ENCODE peak calls at places on chromosome 7, in ten cellular contexts. One of them, this sample, is unnamed.

GRCh38 chr7:25884265-25884664 is 267.7 kb upstream of the NFE2L3 start:
- DNase-seq in AG09309: no peak
- DNase-seq in WTC11: no peak
- DNase-seq in right lobe of liver: no peak
- DNase-seq in ovary: no peak
- DNase-seq in RWPE1: no peak
- DNase-seq in hepatocyte: no peak
- DNase-seq in fibroblast of pulmonary artery: no peak
- DNase-seq in IMR-90: no peak
- DNase-seq in cardiac fibroblast: no peak
- DNase-seq in this sample: no peak

GRCh38 chr7:132337450-132338080 is 238.7 kb downstream of the PLXNA4 start:
- DNase-seq in AG09309: no peak
- DNase-seq in WTC11: no peak
- DNase-seq in right lobe of liver: no peak
- DNase-seq in ovary: no peak
- DNase-seq in RWPE1: no peak
- DNase-seq in hepatocyte: no peak
- DNase-seq in fibroblast of pulmonary artery: no peak
- DNase-seq in IMR-90: no peak
- DNase-seq in cardiac fibroblast: no peak
- DNase-seq in this sample: no peak

GRCh38 chr7:6274743-6275142 is 2.3 kb upstream of the CYTH3 start:
- DNase-seq in AG09309: no peak
- DNase-seq in WTC11: no peak
- DNase-seq in right lobe of liver: no peak
- DNase-seq in ovary: no peak
- DNase-seq in RWPE1: no peak
- DNase-seq in hepatocyte: no peak
- DNase-seq in fibroblast of pulmonary artery: no peak
- DNase-seq in IMR-90: peak
- DNase-seq in cardiac fibroblast: no peak
- DNase-seq in this sample: no peak

GRCh38 chr7:30976381-30976780 is 12.6 kb downstream of the GHRHR start:
- DNase-seq in AG09309: no peak
- DNase-seq in WTC11: no peak
- DNase-seq in right lobe of liver: no peak
- DNase-seq in ovary: no peak
- DNase-seq in RWPE1: no peak
- DNase-seq in hepatocyte: no peak
- DNase-seq in fibroblast of pulmonary artery: no peak
- DNase-seq in IMR-90: no peak
- DNase-seq in cardiac fibroblast: no peak
- DNase-seq in this sample: no peak

GRCh38 chr7:157662110-157662791 is 325.4 kb downstream of the DNAJB6 start:
- DNase-seq in AG09309: no peak
- DNase-seq in WTC11: no peak
- DNase-seq in right lobe of liver: no peak
- DNase-seq in ovary: no peak
- DNase-seq in RWPE1: no peak
- DNase-seq in hepatocyte: no peak
- DNase-seq in fibroblast of pulmonary artery: no peak
- DNase-seq in IMR-90: no peak
- DNase-seq in cardiac fibroblast: no peak
- DNase-seq in this sample: no peak

GRCh38 chr7:140686921-140687320 is 9.6 kb upstream of the NDUFB2 start:
- DNase-seq in AG09309: no peak
- DNase-seq in WTC11: no peak
- DNase-seq in right lobe of liver: peak
- DNase-seq in ovary: no peak
- DNase-seq in RWPE1: no peak
- DNase-seq in hepatocyte: no peak
- DNase-seq in fibroblast of pulmonary artery: no peak
- DNase-seq in IMR-90: no peak
- DNase-seq in cardiac fibroblast: no peak
- DNase-seq in this sample: no peak

GRCh38 chr7:64978497-64979203 is 12.2 kb downstream of the ZNF117 start:
- DNase-seq in AG09309: no peak
- DNase-seq in WTC11: no peak
- DNase-seq in right lobe of liver: no peak
- DNase-seq in ovary: no peak
- DNase-seq in RWPE1: no peak
- DNase-seq in hepatocyte: no peak
- DNase-seq in fibroblast of pulmonary artery: no peak
- DNase-seq in IMR-90: no peak
- DNase-seq in cardiac fibroblast: no peak
- DNase-seq in this sample: no peak

GRCh38 chr7:112453505-112454171 is 3.4 kb downstream of the IFRD1 start:
- DNase-seq in AG09309: peak
- DNase-seq in WTC11: no peak
- DNase-seq in right lobe of liver: no peak
- DNase-seq in ovary: no peak
- DNase-seq in RWPE1: no peak
- DNase-seq in hepatocyte: no peak
- DNase-seq in fibroblast of pulmonary artery: peak
- DNase-seq in IMR-90: peak
- DNase-seq in cardiac fibroblast: peak
- DNase-seq in this sample: no peak

GRCh38 chr7:32937344-32938174 is 19.7 kb upstream of the FKBP9 start:
- DNase-seq in AG09309: no peak
- DNase-seq in WTC11: no peak
- DNase-seq in right lobe of liver: peak
- DNase-seq in ovary: peak
- DNase-seq in RWPE1: no peak
- DNase-seq in hepatocyte: peak
- DNase-seq in fibroblast of pulmonary artery: peak
- DNase-seq in IMR-90: peak
- DNase-seq in cardiac fibroblast: peak
- DNase-seq in this sample: no peak

GRCh38 chr7:51210766-51211165 is 105.8 kb downstream of the COBL start:
- DNase-seq in AG09309: no peak
- DNase-seq in WTC11: no peak
- DNase-seq in right lobe of liver: no peak
- DNase-seq in ovary: no peak
- DNase-seq in RWPE1: no peak
- DNase-seq in hepatocyte: no peak
- DNase-seq in fibroblast of pulmonary artery: no peak
- DNase-seq in IMR-90: no peak
- DNase-seq in cardiac fibroblast: no peak
- DNase-seq in this sample: no peak

GRCh38 chr7:114530074-114530611 is 115.5 kb downstream of the FOXP2 start:
- DNase-seq in AG09309: no peak
- DNase-seq in WTC11: no peak
- DNase-seq in right lobe of liver: no peak
- DNase-seq in ovary: no peak
- DNase-seq in RWPE1: no peak
- DNase-seq in hepatocyte: peak
- DNase-seq in fibroblast of pulmonary artery: peak
- DNase-seq in IMR-90: peak
- DNase-seq in cardiac fibroblast: peak
- DNase-seq in this sample: no peak

GRCh38 chr7:107233174-107233573 is 64.4 kb downstream of the HBP1 start:
- DNase-seq in AG09309: no peak
- DNase-seq in WTC11: no peak
- DNase-seq in right lobe of liver: no peak
- DNase-seq in ovary: no peak
- DNase-seq in RWPE1: no peak
- DNase-seq in hepatocyte: no peak
- DNase-seq in fibroblast of pulmonary artery: no peak
- DNase-seq in IMR-90: no peak
- DNase-seq in cardiac fibroblast: no peak
- DNase-seq in this sample: no peak

GRCh38 chr7:23106801-23107713 is 1.5 kb downstream of the KLHL7 start:
- DNase-seq in AG09309: no peak
- DNase-seq in WTC11: no peak
- DNase-seq in right lobe of liver: no peak
- DNase-seq in ovary: no peak
- DNase-seq in RWPE1: no peak
- DNase-seq in hepatocyte: peak
- DNase-seq in fibroblast of pulmonary artery: peak
- DNase-seq in IMR-90: peak
- DNase-seq in cardiac fibroblast: peak
- DNase-seq in this sample: no peak

GRCh38 chr7:138417840-138418239 is 42.2 kb upstream of the TRIM24 start:
- DNase-seq in AG09309: no peak
- DNase-seq in WTC11: no peak
- DNase-seq in right lobe of liver: no peak
- DNase-seq in ovary: no peak
- DNase-seq in RWPE1: no peak
- DNase-seq in hepatocyte: no peak
- DNase-seq in fibroblast of pulmonary artery: no peak
- DNase-seq in IMR-90: no peak
- DNase-seq in cardiac fibroblast: no peak
- DNase-seq in this sample: no peak

GRCh38 chr7:12879139-12879538 is 191.7 kb downstream of the ARL4A start:
- DNase-seq in AG09309: no peak
- DNase-seq in WTC11: no peak
- DNase-seq in right lobe of liver: no peak
- DNase-seq in ovary: no peak
- DNase-seq in RWPE1: no peak
- DNase-seq in hepatocyte: no peak
- DNase-seq in fibroblast of pulmonary artery: peak
- DNase-seq in IMR-90: no peak
- DNase-seq in cardiac fibroblast: no peak
- DNase-seq in this sample: no peak

GRCh38 chr7:77439572-77439971 is 23.4 kb upstream of the GSAP start:
- DNase-seq in AG09309: no peak
- DNase-seq in WTC11: no peak
- DNase-seq in right lobe of liver: peak
- DNase-seq in ovary: no peak
- DNase-seq in RWPE1: peak
- DNase-seq in hepatocyte: peak
- DNase-seq in fibroblast of pulmonary artery: no peak
- DNase-seq in IMR-90: no peak
- DNase-seq in cardiac fibroblast: peak
- DNase-seq in this sample: no peak

GRCh38 chr7:18357691-18358090 is 137.9 kb upstream of the HDAC9 start:
- DNase-seq in AG09309: no peak
- DNase-seq in WTC11: no peak
- DNase-seq in right lobe of liver: no peak
- DNase-seq in ovary: no peak
- DNase-seq in RWPE1: peak
- DNase-seq in hepatocyte: no peak
- DNase-seq in fibroblast of pulmonary artery: no peak
- DNase-seq in IMR-90: peak
- DNase-seq in cardiac fibroblast: no peak
- DNase-seq in this sample: no peak
- TF ChIP-seq CTCF in AG09309: peak
- TF ChIP-seq CTCF in WTC11: no peak
- TF ChIP-seq CTCF in right lobe of liver: no peak
- TF ChIP-seq CTCF in ovary: no peak
- TF ChIP-seq CTCF in RWPE1: peak
- TF ChIP-seq CTCF in hepatocyte: no peak
- TF ChIP-seq CTCF in fibroblast of pulmonary artery: peak
- TF ChIP-seq CTCF in IMR-90: peak
- TF ChIP-seq CTCF in cardiac fibroblast: peak
- TF ChIP-seq CTCF in this sample: peak

GRCh38 chr7:27367179-27367929 is 124.8 kb downstream of the EVX1 start:
- DNase-seq in AG09309: no peak
- DNase-seq in WTC11: no peak
- DNase-seq in right lobe of liver: no peak
- DNase-seq in ovary: no peak
- DNase-seq in RWPE1: no peak
- DNase-seq in hepatocyte: peak
- DNase-seq in fibroblast of pulmonary artery: no peak
- DNase-seq in IMR-90: no peak
- DNase-seq in cardiac fibroblast: no peak
- DNase-seq in this sample: no peak
- TF ChIP-seq CTCF in AG09309: no peak
- TF ChIP-seq CTCF in WTC11: no peak
- TF ChIP-seq CTCF in right lobe of liver: no peak
- TF ChIP-seq CTCF in ovary: no peak
- TF ChIP-seq CTCF in RWPE1: no peak
- TF ChIP-seq CTCF in hepatocyte: no peak
- TF ChIP-seq CTCF in fibroblast of pulmonary artery: no peak
- TF ChIP-seq CTCF in IMR-90: no peak
- TF ChIP-seq CTCF in cardiac fibroblast: no peak
- TF ChIP-seq CTCF in this sample: no peak

DNA sequence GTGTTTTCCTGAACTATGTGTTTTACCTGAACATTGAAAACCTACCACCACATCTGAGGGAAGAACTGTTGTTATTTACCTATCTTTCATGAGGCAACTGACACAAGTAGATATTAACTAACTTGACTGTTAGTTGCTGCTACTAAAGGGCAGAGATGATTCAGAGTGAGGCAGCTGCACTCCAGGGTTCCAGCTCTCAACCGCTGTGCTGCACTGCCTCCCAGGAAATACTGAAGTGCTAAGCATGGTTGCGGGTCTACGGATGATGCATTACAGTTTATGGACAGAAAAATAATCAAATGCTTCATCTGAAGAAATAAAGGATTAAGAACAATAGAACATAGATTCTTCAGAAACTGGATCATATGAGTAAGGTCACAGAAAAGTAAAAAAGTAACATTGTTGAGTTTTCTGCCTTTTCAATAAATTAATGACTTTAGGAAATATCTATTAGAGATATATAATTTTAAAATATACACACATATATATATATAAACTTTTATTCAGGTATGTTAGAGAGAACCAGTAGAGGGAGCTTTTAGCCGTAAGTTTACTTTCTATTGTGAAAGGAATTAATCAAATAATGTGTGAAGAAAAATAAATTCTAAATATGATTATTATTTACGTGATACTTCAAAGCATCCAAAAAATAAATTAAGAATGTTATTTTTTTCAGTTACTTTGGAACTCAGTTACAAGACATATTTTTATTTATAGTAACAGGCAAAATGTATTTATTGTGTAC is 620.0 kb downstream of the CNTNAP2 start:
- DNase-seq in AG09309: no peak
- DNase-seq in WTC11: no peak
- DNase-seq in right lobe of liver: no peak
- DNase-seq in ovary: no peak
- DNase-seq in RWPE1: no peak
- DNase-seq in hepatocyte: peak
- DNase-seq in fibroblast of pulmonary artery: peak
- DNase-seq in IMR-90: no peak
- DNase-seq in cardiac fibroblast: peak
- DNase-seq in this sample: no peak
- TF ChIP-seq CTCF in AG09309: no peak
- TF ChIP-seq CTCF in WTC11: no peak
- TF ChIP-seq CTCF in right lobe of liver: no peak
- TF ChIP-seq CTCF in ovary: no peak
- TF ChIP-seq CTCF in RWPE1: peak
- TF ChIP-seq CTCF in hepatocyte: peak
- TF ChIP-seq CTCF in fibroblast of pulmonary artery: peak
- TF ChIP-seq CTCF in IMR-90: no peak
- TF ChIP-seq CTCF in cardiac fibroblast: no peak
- TF ChIP-seq CTCF in this sample: peak

GRCh38 chr7:119197172-119197871 is 972.8 kb downstream of the ANKRD7 start:
- DNase-seq in AG09309: no peak
- DNase-seq in WTC11: no peak
- DNase-seq in right lobe of liver: no peak
- DNase-seq in ovary: no peak
- DNase-seq in RWPE1: no peak
- DNase-seq in hepatocyte: no peak
- DNase-seq in fibroblast of pulmonary artery: no peak
- DNase-seq in IMR-90: no peak
- DNase-seq in cardiac fibroblast: no peak
- DNase-seq in this sample: no peak

GRCh38 chr7:119196183-119196582 is 971.7 kb downstream of the ANKRD7 start:
- DNase-seq in AG09309: no peak
- DNase-seq in WTC11: no peak
- DNase-seq in right lobe of liver: no peak
- DNase-seq in ovary: no peak
- DNase-seq in RWPE1: no peak
- DNase-seq in hepatocyte: peak
- DNase-seq in fibroblast of pulmonary artery: no peak
- DNase-seq in IMR-90: no peak
- DNase-seq in cardiac fibroblast: no peak
- DNase-seq in this sample: no peak

GRCh38 chr7:119197872-119198527 is 973.5 kb downstream of the ANKRD7 start:
- DNase-seq in AG09309: no peak
- DNase-seq in WTC11: peak
- DNase-seq in right lobe of liver: no peak
- DNase-seq in ovary: no peak
- DNase-seq in RWPE1: peak
- DNase-seq in hepatocyte: peak
- DNase-seq in fibroblast of pulmonary artery: peak
- DNase-seq in IMR-90: peak
- DNase-seq in cardiac fibroblast: peak
- DNase-seq in this sample: peak
- TF ChIP-seq CTCF in AG09309: peak
- TF ChIP-seq CTCF in WTC11: peak
- TF ChIP-seq CTCF in right lobe of liver: peak
- TF ChIP-seq CTCF in ovary: no peak
- TF ChIP-seq CTCF in RWPE1: peak
- TF ChIP-seq CTCF in hepatocyte: peak
- TF ChIP-seq CTCF in fibroblast of pulmonary artery: peak
- TF ChIP-seq CTCF in IMR-90: peak
- TF ChIP-seq CTCF in cardiac fibroblast: peak
- TF ChIP-seq CTCF in this sample: peak

This sample was measured in neural crest cell.